ENCODE peak calls at places on chromosome 9, in eight cellular contexts. Y is nephron progenitor cell, A is adrenal gland, H is endodermal cell, L is transverse colon, Q is D721Med, O is type B pancreatic cell, M is MCF 10A. K is an unnamed sample.

GRCh38 chr9:113787871-113788270 is 88.2 kb upstream of the ZNF618 start:
- DNase-seq in Y (no peak), A (no peak), H (peak), L (no peak), Q (no peak), O (no peak), M (no peak), K (no peak)

GRCh38 chr9:35951736-35952135 is 6.2 kb downstream of the OR2S2 start:
- DNase-seq in Y (no peak), A (no peak), H (no peak), L (no peak), Q (no peak), O (no peak), M (no peak), K (no peak)

GRCh38 chr9:80964374-80964773 is 725.0 kb downstream of the TLE1 start:
- DNase-seq in Y (no peak), A (no peak), H (no peak), L (no peak), Q (no peak), O (no peak), M (no peak), K (no peak)

GRCh38 chr9:133713960-133714495 is 24.1 kb downstream of the SARDH start:
- DNase-seq in Y (no peak), A (peak), H (peak), L (no peak), Q (no peak), O (no peak), M (no peak), K (no peak)

GRCh38 chr9:33129886-33130284 is 37.3 kb downstream of the B4GALT1 start:
- DNase-seq in Y (no peak), A (no peak), H (no peak), L (peak), Q (no peak), O (no peak), M (no peak), K (no peak)

GRCh38 chr9:123640792-123641222 is 284.8 kb downstream of the CRB2 start:
- DNase-seq in Y (no peak), A (no peak), H (no peak), L (no peak), Q (no peak), O (no peak), M (no peak), K (no peak)

GRCh38 chr9:112774006-112774996 is 23.7 kb downstream of the SNX30 start:
- DNase-seq in Y (no peak), A (no peak), H (no peak), L (no peak), Q (no peak), O (no peak), M (peak), K (no peak)

GRCh38 chr9:78462616-78463015 is 165.7 kb downstream of the PSAT1 start:
- DNase-seq in Y (no peak), A (no peak), H (no peak), L (no peak), Q (no peak), O (no peak), M (no peak), K (no peak)

GRCh38 chr9:103193992-103194391 is 198.9 kb downstream of the CYLC2 start:
- DNase-seq in Y (no peak), A (no peak), H (no peak), L (no peak), Q (no peak), O (no peak), M (no peak), K (no peak)

GRCh38 chr9:109387206-109387605 is 66.3 kb upstream of the EPB41L4B start:
- DNase-seq in Y (no peak), A (no peak), H (peak), L (no peak), Q (no peak), O (no peak), M (no peak), K (no peak)

GRCh38 chr9:935348-935965 is 41.0 kb upstream of the DMRT3 start:
- DNase-seq in Y (no peak), A (no peak), H (no peak), L (no peak), Q (no peak), O (no peak), M (peak), K (no peak)

GRCh38 chr9:133822439-133823065 is 84.4 kb upstream of the SARDH start:
- DNase-seq in Y (no peak), A (no peak), H (no peak), L (no peak), Q (no peak), O (no peak), M (no peak), K (no peak)

GRCh38 chr9:112819635-112820496 is 69.3 kb downstream of the SNX30 start:
- DNase-seq in Y (peak), A (peak), H (peak), L (peak), Q (peak), O (no peak), M (peak), K (peak)

GRCh38 chr9:119736478-119737454 is 367.5 kb upstream of the BRINP1 start:
- DNase-seq in Y (peak), A (no peak), H (no peak), L (peak), Q (no peak), O (no peak), M (no peak), K (no peak)

GRCh38 chr9:14423816-14424261 is 109.9 kb upstream of the NFIB start:
- DNase-seq in Y (no peak), A (no peak), H (peak), L (no peak), Q (no peak), O (no peak), M (peak), K (peak)

GRCh38 chr9:122281368-122281767 is 16.7 kb downstream of the MRRF start:
- DNase-seq in Y (no peak), A (no peak), H (no peak), L (no peak), Q (no peak), O (no peak), M (no peak), K (no peak)

GRCh38 chr9:33448159-33448511 is 742 bp upstream of the AQP3 start:
- DNase-seq in Y (no peak), A (no peak), H (no peak), L (no peak), Q (no peak), O (no peak), M (no peak), K (no peak)

GRCh38 chr9:117672397-117672796 is 31.8 kb upstream of the TLR4 start:
- DNase-seq in Y (no peak), A (no peak), H (no peak), L (no peak), Q (no peak), O (no peak), M (peak), K (no peak)

GRCh38 chr9:87354176-87354575 is 143.5 kb upstream of the DAPK1 start:
- DNase-seq in Y (no peak), A (no peak), H (no peak), L (no peak), Q (no peak), O (no peak), M (no peak), K (no peak)
- TF ChIP-seq CTCF in Y (no peak), A (no peak), H (no peak), L (no peak), Q (no peak), O (no peak), M (no peak), K (no peak)

DNA sequence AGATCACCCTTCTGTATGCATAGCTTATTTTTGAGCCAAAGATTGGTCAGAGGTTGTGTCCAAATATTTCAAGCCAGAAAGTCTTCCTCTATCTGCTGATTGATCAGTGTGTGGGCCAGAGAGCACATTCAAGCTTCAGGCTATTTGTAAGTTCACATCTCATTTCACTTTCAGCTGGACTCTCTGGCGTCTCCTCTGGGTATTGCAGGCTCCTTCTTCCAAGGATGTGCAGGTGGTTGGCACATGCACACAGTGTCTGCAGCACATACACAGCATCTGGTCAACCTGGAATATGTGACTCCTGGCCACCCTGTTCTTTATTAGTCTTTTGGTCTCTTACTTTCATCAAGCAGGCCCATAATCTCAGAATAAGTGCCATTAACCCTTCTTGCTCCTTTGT is 516.1 kb downstream of the ANXA1 start:
- DNase-seq in Y (no peak), A (no peak), H (no peak), L (no peak), Q (no peak), O (no peak), M (peak), K (no peak)
- TF ChIP-seq CTCF in Y (no peak), A (no peak), H (no peak), L (no peak), Q (no peak), O (no peak), M (peak), K (peak)

GRCh38 chr9:85062385-85062784 is 392.9 kb downstream of the NTRK2 start:
- DNase-seq in Y (no peak), A (no peak), H (peak), L (no peak), Q (no peak), O (no peak), M (no peak), K (no peak)
- TF ChIP-seq CTCF in Y (no peak), A (no peak), H (no peak), L (no peak), Q (no peak), O (no peak), M (no peak), K (no peak)

DNA sequence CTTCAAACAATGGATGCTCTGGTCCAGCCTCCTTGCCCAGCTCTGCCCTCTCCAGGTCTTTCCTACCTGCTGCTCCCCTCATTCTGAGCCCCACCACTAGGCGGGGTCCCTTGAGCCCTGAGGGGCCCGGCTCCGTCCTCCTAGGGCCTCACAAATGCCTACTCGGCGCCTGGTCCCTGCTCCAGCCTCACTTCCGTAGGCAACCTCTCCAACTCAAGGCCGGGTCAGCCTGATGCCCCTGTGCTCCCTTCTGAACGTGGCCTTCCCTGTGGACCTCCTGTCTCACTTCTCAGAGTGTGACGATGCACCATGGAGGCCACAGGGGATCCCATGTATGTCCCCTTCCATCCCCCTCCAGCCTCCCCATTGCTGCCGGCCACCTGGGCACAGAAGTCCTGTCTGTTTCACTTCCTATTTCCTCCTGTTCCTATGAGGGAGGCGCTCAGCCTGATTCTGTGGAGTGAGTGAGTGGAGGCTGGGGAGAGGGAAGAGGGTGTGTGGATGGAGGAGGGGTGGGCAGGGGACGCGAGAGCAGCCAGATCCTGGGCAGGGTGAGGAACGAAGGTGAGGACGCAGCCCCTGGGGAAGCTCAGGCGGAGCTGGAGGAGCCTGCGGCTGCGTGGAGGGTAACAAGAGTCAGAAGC is 127.2 kb upstream of the FAM120A start:
- DNase-seq in Y (no peak), A (no peak), H (no peak), L (no peak), Q (no peak), O (no peak), M (no peak), K (no peak)
- TF ChIP-seq CTCF in Y (no peak), A (no peak), H (peak), L (no peak), Q (no peak), O (no peak), M (no peak), K (no peak)

GRCh38 chr9:132572921-132573320 is 9.5 kb upstream of the BARHL1 start:
- DNase-seq in Y (no peak), A (peak), H (no peak), L (no peak), Q (no peak), O (no peak), M (peak), K (no peak)

GRCh38 chr9:132575005-132575609 is 7.3 kb upstream of the BARHL1 start:
- DNase-seq in Y (peak), A (peak), H (peak), L (peak), Q (peak), O (peak), M (peak), K (peak)

GRCh38 chr9:132577119-132577518 is 5.3 kb upstream of the BARHL1 start:
- DNase-seq in Y (no peak), A (no peak), H (no peak), L (no peak), Q (no peak), O (no peak), M (no peak), K (no peak)

GRCh38 chr9:132575811-132576210 is 6.6 kb upstream of the BARHL1 start:
- DNase-seq in Y (no peak), A (no peak), H (no peak), L (no peak), Q (no peak), O (no peak), M (no peak), K (no peak)

GRCh38 chr9:132571806-132572600 is 10.4 kb upstream of the BARHL1 start:
- DNase-seq in Y (no peak), A (no peak), H (no peak), L (no peak), Q (no peak), O (no peak), M (no peak), K (no peak)
- TF ChIP-seq CTCF in Y (no peak), A (no peak), H (no peak), L (no peak), Q (no peak), O (no peak), M (no peak), K (no peak)

DNA sequence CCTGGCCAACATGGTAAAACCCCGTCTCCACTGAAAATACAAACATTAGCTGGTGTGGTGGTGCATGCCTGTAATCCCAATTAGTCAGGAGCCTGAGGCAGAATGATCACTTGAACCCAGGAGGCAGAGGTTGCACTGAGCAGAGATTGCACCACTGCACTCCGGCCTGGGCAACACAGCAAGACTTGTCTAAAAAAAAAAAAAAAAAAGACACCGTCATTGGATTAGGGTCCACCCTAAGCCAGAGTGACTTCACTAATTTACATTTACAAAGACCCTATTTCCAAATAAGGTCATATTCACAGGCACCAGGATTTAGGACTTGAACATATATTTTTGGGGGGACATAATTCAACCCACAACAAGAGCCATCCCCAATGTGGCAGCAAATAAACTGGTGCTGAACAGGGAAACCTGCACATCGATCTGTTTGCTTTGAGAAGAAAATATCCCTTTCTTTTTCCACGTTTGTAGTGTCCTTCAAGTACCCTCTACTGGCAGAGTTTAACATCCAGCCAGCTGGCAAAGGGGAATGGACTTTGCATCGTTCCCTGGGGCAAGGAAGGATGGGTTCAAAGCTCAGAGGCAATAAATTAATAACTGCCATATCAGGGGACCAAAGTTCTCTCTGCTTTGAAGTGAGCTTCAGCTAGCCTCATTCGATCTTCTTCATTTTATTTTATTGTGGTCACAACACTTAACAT is 3.7 kb upstream of the DNAJC25 start:
- DNase-seq in Y (no peak), A (peak), H (no peak), L (peak), Q (no peak), O (no peak), M (peak), K (no peak)
- TF ChIP-seq CTCF in Y (no peak), A (no peak), H (no peak), L (no peak), Q (no peak), O (no peak), M (no peak), K (no peak)

DNA sequence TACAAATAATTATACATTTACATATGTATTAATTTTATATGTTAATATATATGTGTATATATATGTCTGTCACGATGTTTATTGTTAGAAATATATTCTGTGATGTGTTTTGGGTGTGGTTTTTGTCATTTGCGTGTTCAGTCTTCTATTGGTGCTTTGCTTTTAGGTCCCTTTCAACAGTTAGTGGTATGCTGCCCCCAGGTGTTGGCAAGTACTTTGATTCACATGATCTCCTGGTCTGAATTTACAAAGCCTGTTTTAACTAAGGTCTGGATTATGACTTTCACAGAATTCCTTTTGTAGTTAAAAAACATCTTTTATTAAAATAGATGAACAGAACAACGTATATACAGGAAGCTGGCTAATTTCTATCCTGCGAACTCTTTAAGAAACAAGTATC is 271.5 kb downstream of the CCDC171 start:
- DNase-seq in Y (no peak), A (no peak), H (peak), L (no peak), Q (no peak), O (no peak), M (peak), K (peak)
- TF ChIP-seq CTCF in Y (no peak), A (no peak), H (peak), L (no peak), Q (peak), O (peak), M (peak), K (peak)